ENCODE peak calls at places on chromosome 5, in five cellular contexts. O is GM23338; B is GM04504; D is activated CD8-positive, alpha-beta memory T cell treated with anti-CD3 and anti-CD28 coated beads for 1 hour; E is mesothelial cell of epicardium. U is an unnamed sample.

GRCh38 chr5:149749481-149750365 is 19.6 kb downstream of the PPARGC1B start:
- DNase-seq in E (no peak), D (no peak), B (no peak), O (no peak), U (no peak)

GRCh38 chr5:174535691-174536090 is 188.7 kb upstream of the MSX2 start:
- DNase-seq in O (peak), D (no peak), B (no peak), E (no peak), U (no peak)

GRCh38 chr5:149235841-149236240 is 35.8 kb upstream of the AFAP1L1 start:
- DNase-seq in O (no peak), E (no peak), D (no peak), B (no peak), U (peak)

GRCh38 chr5:106089073-106089472 is 1581.7 kb downstream of the EFNA5 start:
- DNase-seq in B (no peak), D (no peak), E (no peak), O (no peak), U (no peak)

GRCh38 chr5:33588654-33589372 is 148.0 kb downstream of the TARS1 start:
- DNase-seq in E (no peak), D (peak), O (peak), B (no peak), U (no peak)

GRCh38 chr5:125267636-125268248 is 521.3 kb upstream of the ZNF608 start:
- DNase-seq in E (no peak), D (no peak), O (no peak), B (no peak), U (no peak)

GRCh38 chr5:178107889-178108288 is 5.4 kb upstream of the N4BP3 start:
- DNase-seq in O (peak), B (no peak), D (no peak), E (no peak), U (no peak)

GRCh38 chr5:98510111-98510510 is 263.4 kb upstream of the RGMB start:
- DNase-seq in E (no peak), O (peak), B (no peak), D (no peak), U (no peak)

GRCh38 chr5:78518365-78519197 is 130.0 kb downstream of the LHFPL2 start:
- DNase-seq in D (no peak), O (peak), B (no peak), E (no peak), U (no peak)

GRCh38 chr5:101430551-101430950 is 527.5 kb upstream of the ST8SIA4 start:
- DNase-seq in D (no peak), E (no peak), B (no peak), O (no peak), U (no peak)

GRCh38 chr5:161846731-161847130 is 1.2 kb upstream of the GABRA1 start:
- DNase-seq in D (no peak), E (peak), B (no peak), O (peak), U (no peak)

GRCh38 chr5:143340891-143341685 is 62.4 kb downstream of the NR3C1 start:
- DNase-seq in D (no peak), O (no peak), B (no peak), E (no peak), U (no peak)

GRCh38 chr5:45038366-45038987 is 229.7 kb downstream of the MRPS30 start:
- DNase-seq in D (no peak), E (no peak), O (peak), B (peak), U (no peak)

GRCh38 chr5:14491505-14491904 is 90.1 kb upstream of the OTULINL start:
- DNase-seq in E (no peak), D (no peak), B (peak), O (no peak), U (no peak)

GRCh38 chr5:76408104-76408644 is 5.1 kb downstream of the IQGAP2 start:
- DNase-seq in B (no peak), E (no peak), O (no peak), D (no peak), U (no peak)

GRCh38 chr5:77630246-77631165 is 8.0 kb downstream of the OTP start:
- DNase-seq in B (no peak), E (peak), O (peak), D (no peak), U (no peak)

GRCh38 chr5:72246239-72246580 is 73.8 kb downstream of the MRPS27 start:
- DNase-seq in B (no peak), E (no peak), O (no peak), D (no peak), U (no peak)

GRCh38 chr5:18375637-18376036 is 741.4 kb downstream of the TAF11L14 start:
- DNase-seq in D (no peak), B (no peak), E (no peak), O (no peak), U (no peak)

GRCh38 chr5:41843456-41844112 is 26.6 kb downstream of the OXCT1 start:
- DNase-seq in D (no peak), B (peak), E (no peak), O (peak), U (no peak)

GRCh38 chr5:151692312-151692711 is 5.6 kb upstream of the SPARC start:
- DNase-seq in B (no peak), E (no peak), O (no peak), D (no peak), U (no peak)

GRCh38 chr5:82058710-82059109 is 86.9 kb downstream of the ATG10 start:
- DNase-seq in O (no peak), B (no peak), D (no peak), E (no peak), U (no peak)

GRCh38 chr5:135891804-135892203 is 3.8 kb downstream of the IL9 start:
- DNase-seq in E (no peak), O (peak), D (no peak), B (no peak), U (no peak)

GRCh38 chr5:177557041-177557647 is 2.8 kb upstream of the FAM193B start:
- DNase-seq in D (no peak), B (no peak), O (peak), E (no peak), U (no peak)